ENCODE peak calls at places on chromosomes 6 and 20, in eight cellular contexts. One of them, this sample, is unnamed.

GRCh38 chr20:58950603-58951002 is 30.5 kb upstream of the NELFCD start:
- DNase-seq in HS-5: no peak
- DNase-seq in mesothelial cell of epicardium: no peak
- DNase-seq in pulmonary artery endothelial cell: no peak
- DNase-seq in AG08396: no peak
- DNase-seq in T-helper 22 cell: no peak
- DNase-seq in ELF-1: no peak
- DNase-seq in H9: no peak
- DNase-seq in this sample: no peak

GRCh38 chr6:150499882-150500312 is 99.8 kb upstream of the PLEKHG1 start:
- DNase-seq in HS-5: no peak
- DNase-seq in mesothelial cell of epicardium: no peak
- DNase-seq in pulmonary artery endothelial cell: no peak
- DNase-seq in AG08396: no peak
- DNase-seq in T-helper 22 cell: no peak
- DNase-seq in ELF-1: no peak
- DNase-seq in H9: no peak
- DNase-seq in this sample: no peak

GRCh38 chr20:14521016-14521415 is 183.6 kb upstream of the FLRT3 start:
- DNase-seq in HS-5: no peak
- DNase-seq in mesothelial cell of epicardium: no peak
- DNase-seq in pulmonary artery endothelial cell: no peak
- DNase-seq in AG08396: no peak
- DNase-seq in T-helper 22 cell: no peak
- DNase-seq in ELF-1: no peak
- DNase-seq in H9: no peak
- DNase-seq in this sample: no peak

GRCh38 chr6:18263561-18264337 is 581 bp downstream of the DEK start:
- DNase-seq in HS-5: no peak
- DNase-seq in mesothelial cell of epicardium: no peak
- DNase-seq in pulmonary artery endothelial cell: peak; percentile 17
- DNase-seq in AG08396: peak; percentile 87
- DNase-seq in T-helper 22 cell: peak; percentile 15
- DNase-seq in ELF-1: peak; percentile 60
- DNase-seq in H9: no peak
- DNase-seq in this sample: peak; percentile 63

GRCh38 chr6:52371656-52372151 is 9.8 kb downstream of the PAQR8 start:
- DNase-seq in HS-5: no peak
- DNase-seq in mesothelial cell of epicardium: no peak
- DNase-seq in pulmonary artery endothelial cell: no peak
- DNase-seq in AG08396: no peak
- DNase-seq in T-helper 22 cell: no peak
- DNase-seq in ELF-1: no peak
- DNase-seq in H9: no peak
- DNase-seq in this sample: no peak

GRCh38 chr20:21529863-21530262 is 16.0 kb upstream of the NKX2-2 start:
- DNase-seq in HS-5: no peak
- DNase-seq in mesothelial cell of epicardium: no peak
- DNase-seq in pulmonary artery endothelial cell: no peak
- DNase-seq in AG08396: no peak
- DNase-seq in T-helper 22 cell: no peak
- DNase-seq in ELF-1: no peak
- DNase-seq in H9: peak; percentile 21
- DNase-seq in this sample: no peak

GRCh38 chr6:169640983-169641382 is 60.8 kb downstream of the WDR27 start:
- DNase-seq in HS-5: no peak
- DNase-seq in mesothelial cell of epicardium: no peak
- DNase-seq in pulmonary artery endothelial cell: no peak
- DNase-seq in AG08396: no peak
- DNase-seq in T-helper 22 cell: no peak
- DNase-seq in ELF-1: no peak
- DNase-seq in H9: no peak
- DNase-seq in this sample: no peak

GRCh38 chr6:25717856-25718740 is 36.4 kb upstream of the SLC17A4 start:
- DNase-seq in HS-5: no peak
- DNase-seq in mesothelial cell of epicardium: no peak
- DNase-seq in pulmonary artery endothelial cell: no peak
- DNase-seq in AG08396: peak; percentile 16
- DNase-seq in T-helper 22 cell: no peak
- DNase-seq in ELF-1: no peak
- DNase-seq in H9: no peak
- DNase-seq in this sample: peak; percentile 13

GRCh38 chr6:128394171-128394570 is 126.2 kb downstream of the PTPRK start:
- DNase-seq in HS-5: no peak
- DNase-seq in mesothelial cell of epicardium: no peak
- DNase-seq in pulmonary artery endothelial cell: no peak
- DNase-seq in AG08396: no peak
- DNase-seq in T-helper 22 cell: no peak
- DNase-seq in ELF-1: no peak
- DNase-seq in H9: no peak
- DNase-seq in this sample: no peak

GRCh38 chr6:74320076-74320475 is 624.1 kb downstream of the CD109 start:
- DNase-seq in HS-5: no peak
- DNase-seq in mesothelial cell of epicardium: no peak
- DNase-seq in pulmonary artery endothelial cell: no peak
- DNase-seq in AG08396: no peak
- DNase-seq in T-helper 22 cell: no peak
- DNase-seq in ELF-1: no peak
- DNase-seq in H9: no peak
- DNase-seq in this sample: peak; percentile 23

GRCh38 chr20:16106191-16106849 is 466.9 kb downstream of the KIF16B start:
- DNase-seq in HS-5: no peak
- DNase-seq in mesothelial cell of epicardium: no peak
- DNase-seq in pulmonary artery endothelial cell: no peak
- DNase-seq in AG08396: no peak
- DNase-seq in T-helper 22 cell: no peak
- DNase-seq in ELF-1: no peak
- DNase-seq in H9: no peak
- DNase-seq in this sample: no peak

GRCh38 chr20:6765469-6766058 is 1.9 kb upstream of the BMP2 start:
- DNase-seq in HS-5: peak; percentile 49
- DNase-seq in mesothelial cell of epicardium: peak; percentile 39
- DNase-seq in pulmonary artery endothelial cell: no peak
- DNase-seq in AG08396: peak; percentile 30
- DNase-seq in T-helper 22 cell: no peak
- DNase-seq in ELF-1: peak; percentile 79
- DNase-seq in H9: no peak
- DNase-seq in this sample: peak; percentile 71

GRCh38 chr6:14231071-14231483 is 113.5 kb downstream of the CD83 start:
- DNase-seq in HS-5: no peak
- DNase-seq in mesothelial cell of epicardium: no peak
- DNase-seq in pulmonary artery endothelial cell: no peak
- DNase-seq in AG08396: no peak
- DNase-seq in T-helper 22 cell: no peak
- DNase-seq in ELF-1: no peak
- DNase-seq in H9: no peak
- DNase-seq in this sample: no peak

GRCh38 chr6:24930386-24930785 is 5.4 kb downstream of the RIPOR2 start:
- DNase-seq in HS-5: no peak
- DNase-seq in mesothelial cell of epicardium: no peak
- DNase-seq in pulmonary artery endothelial cell: no peak
- DNase-seq in AG08396: no peak
- DNase-seq in T-helper 22 cell: no peak
- DNase-seq in ELF-1: peak; percentile 14
- DNase-seq in H9: no peak
- DNase-seq in this sample: no peak

GRCh38 chr20:63322146-63322922 is 29.3 kb downstream of the COL20A1 start:
- DNase-seq in HS-5: no peak
- DNase-seq in mesothelial cell of epicardium: no peak
- DNase-seq in pulmonary artery endothelial cell: no peak
- DNase-seq in AG08396: no peak
- DNase-seq in T-helper 22 cell: no peak
- DNase-seq in ELF-1: no peak
- DNase-seq in H9: no peak
- DNase-seq in this sample: no peak

GRCh38 chr6:119349341-119350201 is at the start of gene MAN1A1:
- DNase-seq in HS-5: peak; percentile 39
- DNase-seq in mesothelial cell of epicardium: peak; percentile 95
- DNase-seq in pulmonary artery endothelial cell: no peak
- DNase-seq in AG08396: peak; percentile 98
- DNase-seq in T-helper 22 cell: peak; percentile 73
- DNase-seq in ELF-1: peak; percentile 86
- DNase-seq in H9: peak; percentile 88
- DNase-seq in this sample: peak; percentile 6

GRCh38 chr20:11128131-11128831 is 454.5 kb upstream of the JAG1 start:
- DNase-seq in HS-5: no peak
- DNase-seq in mesothelial cell of epicardium: no peak
- DNase-seq in pulmonary artery endothelial cell: no peak
- DNase-seq in AG08396: no peak
- DNase-seq in T-helper 22 cell: no peak
- DNase-seq in ELF-1: no peak
- DNase-seq in H9: no peak
- DNase-seq in this sample: no peak

GRCh38 chr6:149840345-149841075 is 23.6 kb downstream of the LRP11 start:
- DNase-seq in HS-5: peak; percentile 79
- DNase-seq in mesothelial cell of epicardium: no peak
- DNase-seq in pulmonary artery endothelial cell: no peak
- DNase-seq in AG08396: peak; percentile 89
- DNase-seq in T-helper 22 cell: no peak
- DNase-seq in ELF-1: peak; percentile 63
- DNase-seq in H9: peak; percentile 82
- DNase-seq in this sample: peak; percentile 76

GRCh38 chr6:167722634-167723309 is 103.9 kb upstream of the AFDN start:
- DNase-seq in HS-5: no peak
- DNase-seq in mesothelial cell of epicardium: peak; percentile 34
- DNase-seq in pulmonary artery endothelial cell: no peak
- DNase-seq in AG08396: no peak
- DNase-seq in T-helper 22 cell: no peak
- DNase-seq in ELF-1: no peak
- DNase-seq in H9: peak; percentile 30
- DNase-seq in this sample: no peak

GRCh38 chr6:54802775-54803631 is 43.6 kb upstream of the FAM83B start:
- DNase-seq in HS-5: peak; percentile 24
- DNase-seq in mesothelial cell of epicardium: no peak
- DNase-seq in pulmonary artery endothelial cell: no peak
- DNase-seq in AG08396: peak; percentile 45
- DNase-seq in T-helper 22 cell: no peak
- DNase-seq in ELF-1: no peak
- DNase-seq in H9: no peak
- DNase-seq in this sample: no peak

GRCh38 chr6:43766964-43767461 is 3.0 kb upstream of the VEGFA start:
- DNase-seq in HS-5: no peak
- DNase-seq in mesothelial cell of epicardium: no peak
- DNase-seq in pulmonary artery endothelial cell: no peak
- DNase-seq in AG08396: no peak
- DNase-seq in T-helper 22 cell: no peak
- DNase-seq in ELF-1: no peak
- DNase-seq in H9: no peak
- DNase-seq in this sample: no peak

GRCh38 chr6:43505718-43506117 is 4.4 kb downstream of the LRRC73 start:
- DNase-seq in HS-5: no peak
- DNase-seq in mesothelial cell of epicardium: no peak
- DNase-seq in pulmonary artery endothelial cell: no peak
- DNase-seq in AG08396: no peak
- DNase-seq in T-helper 22 cell: no peak
- DNase-seq in ELF-1: no peak
- DNase-seq in H9: no peak
- DNase-seq in this sample: no peak